ENCODE peak calls at places on chromosomes 11 and 22, in four cellular contexts. T is GM12891, B is K562, J is SK-N-SH. G is an unnamed sample.

GRCh38 chr22:23750744-23751440 is at the start of gene ZNF70:
- DNase-seq in T (peak), B (peak), J (peak), G (peak)

GRCh38 chr11:2423157-2424025 is 20.9 kb downstream of the TRPM5 start:
- DNase-seq in B (no peak), J (no peak), T (no peak), G (no peak)

GRCh38 chr11:12769834-12770345 is 95.7 kb downstream of the TEAD1 start:
- DNase-seq in T (no peak), J (no peak), B (no peak), G (no peak)

GRCh38 chr11:5690736-5691135 is 1.1 kb downstream of the TRIM22 start:
- DNase-seq in B (no peak), J (no peak), T (no peak), G (no peak)

GRCh38 chr11:107549253-107549953 is 16.1 kb downstream of the ALKBH8 start:
- DNase-seq in B (peak), J (peak), T (no peak), G (no peak)

GRCh38 chr11:124441081-124441480 is 4.4 kb downstream of the OR8B8 start:
- DNase-seq in J (no peak), T (no peak), B (no peak), G (no peak)

GRCh38 chr22:40348025-40348658 is 1.8 kb downstream of the ADSL start:
- DNase-seq in T (peak), J (peak), B (peak), G (peak)

GRCh38 chr22:24149191-24149590 is 32.1 kb upstream of the SUSD2 start:
- DNase-seq in B (no peak), T (no peak), J (no peak), G (no peak)

GRCh38 chr11:12439615-12440014 is 62.2 kb downstream of the PARVA start:
- DNase-seq in J (no peak), T (no peak), B (no peak), G (no peak)

GRCh38 chr11:32892355-32893090 is at the start of gene QSER1:
- DNase-seq in B (peak), T (peak), J (peak), G (peak)

GRCh38 chr11:117839234-117839882 is 14.8 kb upstream of the FXYD2 start:
- DNase-seq in T (no peak), B (no peak), J (no peak), G (no peak)

GRCh38 chr11:118076754-118077281 is at the start of gene TMPRSS4:
- DNase-seq in B (no peak), J (no peak), T (no peak), G (no peak)

GRCh38 chr22:20586403-20586745 is 79.0 kb downstream of the MED15 start:
- DNase-seq in T (no peak), B (no peak), J (no peak), G (no peak)

GRCh38 chr11:97398246-97398645 is 1008.4 kb downstream of the JRKL start:
- DNase-seq in J (no peak), T (no peak), B (no peak), G (no peak)

GRCh38 chr11:1026641-1027482 is 9.7 kb downstream of the MUC6 start:
- DNase-seq in T (no peak), J (no peak), B (no peak), G (no peak)

GRCh38 chr11:117979481-117980211 is 6.5 kb upstream of the IL10RA start:
- DNase-seq in J (no peak), T (no peak), B (no peak), G (no peak)

GRCh38 chr11:103582351-103582909 is 454.0 kb upstream of the DDI1 start:
- DNase-seq in T (no peak), J (no peak), B (no peak), G (no peak)

GRCh38 chr11:119340335-119341221 is at the start of gene C1QTNF5:
- DNase-seq in B (peak), J (peak), T (no peak), G (no peak)

GRCh38 chr22:40247976-40248375 is 70.3 kb downstream of the TNRC6B start:
- DNase-seq in J (no peak), B (no peak), T (no peak), G (no peak)

GRCh38 chr11:107996025-107996776 is 12.5 kb upstream of the CUL5 start:
- DNase-seq in T (no peak), B (no peak), J (no peak), G (no peak)

GRCh38 chr11:32561835-32562234 is 21.8 kb upstream of the EIF3M start:
- DNase-seq in J (no peak), T (no peak), B (no peak), G (no peak)

GRCh38 chr11:132427611-132428010 is 1057.2 kb downstream of the NTM start:
- DNase-seq in J (no peak), B (no peak), T (no peak), G (no peak)

GRCh38 chr22:28029201-28029948 is 110.3 kb upstream of the PITPNB start:
- DNase-seq in T (no peak), J (peak), B (no peak), G (no peak)

GRCh38 chr11:2775626-2776350 is 76.0 kb upstream of the KCNQ1OT1 start:
- DNase-seq in B (no peak), T (no peak), J (no peak), G (no peak)

GRCh38 chr11:61697093-61697492 is 16.9 kb downstream of the DAGLA start:
- DNase-seq in B (no peak), J (no peak), T (no peak), G (no peak)

GRCh38 chr11:121437018-121437685 is 15.0 kb upstream of the SORL1 start:
- DNase-seq in T (no peak), B (no peak), J (no peak), G (no peak)

GRCh38 chr11:127063191-127063590 is 62.6 kb upstream of the KIRREL3 start:
- DNase-seq in T (no peak), J (no peak), B (no peak), G (no peak)

GRCh38 chr11:66266378-66267038 is 1.9 kb upstream of the RAB1B start:
- DNase-seq in B (no peak), J (no peak), T (no peak), G (no peak)

GRCh38 chr22:29093030-29093429 is 20.2 kb downstream of the KREMEN1 start:
- DNase-seq in B (no peak), J (no peak), T (no peak), G (no peak)

GRCh38 chr11:58788355-58789023 is 56.0 kb downstream of the GLYATL2 start:
- DNase-seq in B (peak), J (peak), T (no peak), G (peak)

GRCh38 chr11:63951779-63952536 is 13.2 kb downstream of the NAA40 start:
- DNase-seq in T (no peak), J (no peak), B (no peak), G (no peak)

GRCh38 chr11:61728940-61729219 is 23.6 kb upstream of the MYRF start:
- DNase-seq in J (no peak), T (no peak), B (no peak), G (no peak)

GRCh38 chr22:35257321-35258143 is at the start of gene HMGXB4:
- DNase-seq in B (peak), T (peak), J (peak), G (peak)

GRCh38 chr11:118622376-118623290 is 15.2 kb downstream of the PHLDB1 start:
- DNase-seq in B (no peak), J (peak), T (no peak), G (no peak)

GRCh38 chr11:13324141-13324540 is 46.6 kb downstream of the BMAL1 start:
- DNase-seq in J (no peak), B (no peak), T (no peak), G (no peak)

GRCh38 chr22:37492428-37493344 is 6.5 kb upstream of the MFNG start:
- DNase-seq in J (peak), B (peak), T (peak), G (peak)

GRCh38 chr11:91085985-91086384 is 863.1 kb upstream of the CHORDC1 start:
- DNase-seq in B (no peak), J (no peak), T (no peak), G (no peak)

GRCh38 chr11:44516688-44517301 is 48.7 kb upstream of the CD82 start:
- DNase-seq in T (no peak), J (peak), B (no peak), G (no peak)
- TF ChIP-seq TAF1 in T (no peak), J (no peak), B (no peak), G (no peak)

DNA sequence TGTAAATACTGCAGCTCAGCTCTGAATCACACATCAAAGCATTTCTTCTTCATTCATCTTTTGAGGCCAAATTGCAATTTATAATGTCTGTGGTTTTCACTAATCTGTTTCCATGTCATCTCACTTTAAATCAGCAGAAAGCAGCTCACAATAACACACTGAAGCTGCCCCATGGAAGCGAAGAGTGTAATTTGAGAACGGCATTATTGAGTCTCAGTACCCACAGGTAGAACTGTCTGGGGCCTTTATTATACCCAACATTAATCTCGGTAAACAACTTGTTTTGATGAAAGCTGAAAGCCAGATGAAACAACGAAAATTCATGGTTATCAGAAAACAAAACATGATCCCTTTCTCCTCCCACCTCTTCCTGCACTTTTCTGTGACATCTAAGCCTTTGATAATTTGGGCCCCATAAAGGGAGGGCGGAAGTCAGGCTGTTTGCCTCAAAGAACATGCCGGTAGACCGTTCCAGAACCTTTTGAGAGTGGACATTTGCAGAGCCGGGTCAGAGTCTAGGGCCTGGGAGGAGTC is 68.1 kb upstream of the SESN3 start:
- DNase-seq in T (no peak), J (no peak), B (no peak), G (no peak)
- TF ChIP-seq TAF1 in T (no peak), J (no peak), B (no peak), G (no peak)

DNA sequence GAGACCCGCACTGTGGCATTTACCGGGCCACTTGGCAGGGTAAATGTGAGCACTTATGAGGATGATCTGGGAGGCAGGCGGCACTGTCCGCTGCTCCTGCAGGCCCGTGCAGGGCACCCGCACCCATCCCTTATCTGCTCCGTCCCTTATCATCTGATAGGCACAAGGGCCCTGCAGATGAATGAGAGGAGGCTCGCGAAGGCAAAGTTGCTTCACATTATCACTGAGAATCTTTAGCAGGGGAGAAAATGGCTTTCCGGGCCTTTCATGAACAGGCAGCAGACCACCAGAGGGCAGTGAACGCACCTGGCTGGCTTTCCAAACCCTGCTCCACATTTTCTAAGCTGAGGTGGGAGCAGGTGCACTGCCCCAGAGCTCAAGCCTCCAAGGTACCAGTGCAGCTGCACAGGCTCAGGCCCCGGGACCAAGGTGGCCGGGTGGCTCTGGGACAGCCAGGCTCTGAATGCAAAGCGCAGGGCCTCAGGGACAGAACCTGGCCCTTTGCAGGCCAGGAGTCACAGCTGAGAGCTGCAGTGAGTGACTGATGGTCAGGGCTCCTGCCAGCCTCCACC is 165.6 kb downstream of the SHANK2 start:
- DNase-seq in J (peak), B (peak), T (no peak), G (no peak)
- TF ChIP-seq TAF1 in J (no peak), B (no peak), T (no peak), G (no peak)

GRCh38 chr11:36500315-36500721 is 9.8 kb downstream of the TRAF6 start:
- DNase-seq in T (peak), B (no peak), J (no peak), G (no peak)
- TF ChIP-seq TAF1 in T (no peak), B (no peak), J (no peak), G (no peak)

GRCh38 chr22:45918455-45919370 is 58.2 kb downstream of the WNT7B start:
- DNase-seq in T (no peak), J (peak), B (no peak), G (no peak)
- TF ChIP-seq TAF1 in T (no peak), J (no peak), B (no peak), G (no peak)

GRCh38 chr11:76693791-76694190 is 23.2 kb upstream of the LRRC32 start:
- DNase-seq in T (no peak), J (no peak), B (no peak), G (no peak)
- TF ChIP-seq TAF1 in T (no peak), J (no peak), B (no peak), G (no peak)

GRCh38 chr22:43142881-43143562 is at the start of gene MCAT:
- DNase-seq in J (peak), B (peak), T (peak), G (peak)
- TF ChIP-seq TAF1 in J (peak), B (peak), T (peak), G (peak)

G was measured in GM12892.